ENCODE peak calls at places on chromosome 22, in ten cellular contexts. Q is lung, K is upper lobe of left lung, O is lower lobe of right lung, M is left lung, W is omental fat pad, L is RWPE2, D is GM12878, A is K562, B is body of pancreas. X is an unnamed sample.

GRCh38 chr22:18091916-18092526 is 14.2 kb downstream of the PEX26 start:
- ATAC-seq in B (peak; percentile 86), K (peak; percentile 94), L (peak; percentile 57), A (no peak), W (peak; percentile 79), Q (peak; percentile 24), D (peak; percentile 64), O (peak; percentile 74), M (peak; percentile 72), X (peak; percentile 84)

GRCh38 chr22:25098445-25099081 is 101.1 kb upstream of the CRYBB3 start:
- ATAC-seq in M (no peak), K (no peak), O (no peak), L (no peak), Q (no peak), W (no peak), D (no peak), B (no peak), A (no peak), X (no peak)

GRCh38 chr22:40592352-40593113 is 44.0 kb downstream of the MRTFA start:
- ATAC-seq in K (no peak), D (peak; percentile 73), L (no peak), A (no peak), W (no peak), Q (no peak), O (no peak), B (no peak), M (no peak), X (no peak)

GRCh38 chr22:40631925-40632324 is 4.6 kb downstream of the MRTFA start:
- ATAC-seq in B (no peak), W (no peak), Q (no peak), K (no peak), A (no peak), M (no peak), L (no peak), O (no peak), D (no peak), X (no peak)

GRCh38 chr22:32844251-32844650 is 42.7 kb downstream of the TIMP3 start:
- ATAC-seq in M (peak; percentile 44), K (no peak), D (no peak), B (no peak), A (no peak), Q (no peak), W (no peak), L (no peak), O (no peak), X (no peak)

GRCh38 chr22:26404851-26405357 is 24.2 kb upstream of the ASPHD2 start:
- ATAC-seq in O (peak; percentile 26), W (no peak), B (no peak), M (peak; percentile 36), A (peak; percentile 92), K (peak; percentile 49), Q (no peak), L (no peak), D (peak; percentile 31), X (no peak)

GRCh38 chr22:43389227-43389836 is 22.5 kb upstream of the MPPED1 start:
- ATAC-seq in W (no peak), K (no peak), D (no peak), M (no peak), L (no peak), O (no peak), A (no peak), B (no peak), Q (no peak), X (no peak)

GRCh38 chr22:49815641-49816071 is 12.0 kb downstream of the BRD1 start:
- ATAC-seq in A (no peak), L (peak; percentile 44), D (peak; percentile 68), B (peak; percentile 52), W (no peak), O (peak; percentile 31), M (peak; percentile 21), Q (no peak), K (no peak), X (no peak)

GRCh38 chr22:44505796-44506354 is 7.8 kb upstream of the RTL6 start:
- ATAC-seq in K (no peak), W (no peak), B (no peak), M (no peak), Q (no peak), A (no peak), O (no peak), D (no peak), L (no peak), X (no peak)

GRCh38 chr22:23113847-23114720 is 27.7 kb downstream of the RSPH14 start:
- ATAC-seq in K (no peak), W (no peak), M (no peak), A (no peak), D (no peak), O (no peak), Q (no peak), B (no peak), L (no peak), X (no peak)

GRCh38 chr22:39364646-39365405 is 15.0 kb downstream of the SYNGR1 start:
- ATAC-seq in K (no peak), O (no peak), B (no peak), W (no peak), L (no peak), D (no peak), M (no peak), A (no peak), Q (no peak), X (no peak)

GRCh38 chr22:25282671-25283561 is 63.5 kb downstream of the CRYBB2 start:
- ATAC-seq in L (no peak), O (no peak), M (no peak), Q (no peak), W (no peak), K (no peak), A (no peak), B (no peak), D (no peak), X (no peak)

GRCh38 chr22:27775087-27775697 is 26.4 kb downstream of the MN1 start:
- ATAC-seq in O (no peak), M (no peak), K (peak; percentile 30), D (no peak), L (no peak), A (no peak), W (peak; percentile 31), B (no peak), Q (no peak), X (peak; percentile 39)

GRCh38 chr22:27772370-27773235 is 29.0 kb downstream of the MN1 start:
- ATAC-seq in B (no peak), A (no peak), W (no peak), D (no peak), O (no peak), K (no peak), L (no peak), Q (no peak), M (no peak), X (no peak)

GRCh38 chr22:27773236-27773550 is 28.4 kb downstream of the MN1 start:
- ATAC-seq in O (no peak), Q (no peak), A (no peak), W (no peak), K (no peak), D (no peak), B (no peak), M (no peak), L (no peak), X (no peak)

GRCh38 chr22:27775698-27776409 is 25.7 kb downstream of the MN1 start:
- ATAC-seq in O (no peak), K (no peak), A (no peak), D (no peak), B (no peak), L (no peak), M (no peak), Q (no peak), W (no peak), X (no peak)

DNA sequence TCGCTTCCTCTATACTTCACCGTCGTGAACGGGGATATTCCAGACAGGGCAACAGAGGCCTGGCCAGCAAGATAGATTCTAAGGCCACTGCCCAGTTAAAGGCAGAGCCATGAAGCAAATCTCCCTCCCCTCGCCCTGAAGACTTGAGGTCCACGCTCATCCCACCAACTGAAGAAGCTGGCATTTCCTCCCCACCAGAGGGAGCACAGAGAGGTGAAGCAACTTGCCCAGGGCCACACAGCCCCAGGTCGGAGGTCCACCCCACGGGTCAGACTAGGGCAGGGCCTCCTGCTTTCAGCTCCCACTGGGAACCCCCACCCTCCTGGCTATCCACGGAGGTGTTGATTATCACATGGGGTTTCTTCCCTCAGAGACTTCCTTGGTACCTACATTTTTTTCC is 27.4 kb downstream of the MN1 start:
- ATAC-seq in K (no peak), O (no peak), Q (no peak), W (no peak), M (no peak), D (no peak), B (no peak), L (no peak), A (no peak), X (no peak)
- TF ChIP-seq CTCF in K (no peak), O (no peak), Q (no peak), W (no peak), M (no peak), D (no peak), B (no peak), L (no peak), A (no peak), X (no peak)

GRCh38 chr22:30423296-30423958 is 2.1 kb upstream of the MTFP1 start:
- ATAC-seq in A (peak; percentile 62), L (peak; percentile 19), O (peak; percentile 65), K (peak; percentile 75), D (peak; percentile 51), W (peak; percentile 30), B (peak; percentile 60), Q (peak; percentile 36), M (peak; percentile 54), X (peak; percentile 65)
- TF ChIP-seq CTCF in A (no peak), L (no peak), O (no peak), K (peak; percentile 17), D (no peak), W (no peak), B (no peak), Q (no peak), M (no peak), X (peak; percentile 21)

DNA sequence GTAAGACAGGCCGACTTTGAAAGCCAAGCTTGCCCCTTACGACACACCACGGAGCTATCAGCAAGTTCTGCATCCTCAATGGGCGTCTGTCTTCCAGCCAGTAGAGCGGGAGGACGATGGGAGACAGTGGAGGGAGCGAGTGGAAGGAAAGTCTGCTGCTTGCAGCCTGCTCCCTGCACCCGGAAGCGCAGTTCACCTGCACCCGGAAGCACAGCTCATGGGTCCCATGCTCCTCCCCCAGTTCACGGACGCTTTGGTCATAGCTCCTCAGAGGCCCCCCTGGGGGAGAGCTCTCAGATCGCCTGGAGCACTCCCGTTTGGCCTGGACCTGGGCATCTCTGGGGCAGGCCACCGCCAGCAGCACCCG is 51.3 kb downstream of the FBLN1 start:
- ATAC-seq in K (no peak), B (peak; percentile 30), A (peak; percentile 64), O (peak; percentile 5), Q (no peak), M (peak; percentile 3), W (no peak), D (no peak), L (no peak), X (no peak)
- TF ChIP-seq CTCF in K (no peak), B (no peak), A (peak; percentile 12), O (no peak), Q (no peak), M (no peak), W (no peak), D (no peak), L (peak; percentile 77), X (no peak)

DNA sequence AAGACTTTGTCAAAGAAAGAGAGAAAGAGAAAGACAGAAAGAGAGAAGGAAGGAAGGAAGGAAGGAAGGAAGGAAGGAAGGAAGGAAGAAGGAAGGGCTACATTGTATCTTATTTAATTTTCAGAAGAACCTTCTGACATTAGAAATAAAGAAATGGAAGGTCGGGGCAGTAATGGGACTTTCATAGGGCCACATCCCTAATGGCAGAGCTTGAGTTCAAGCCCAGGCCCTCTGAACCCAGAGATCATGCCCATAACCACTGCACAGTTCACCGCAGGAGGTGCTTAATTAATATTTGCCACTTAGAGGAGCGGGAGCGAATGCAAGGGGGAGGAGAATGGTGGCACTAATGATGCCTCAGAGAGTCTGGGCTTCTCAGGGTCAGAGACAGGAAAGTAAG is 233.3 kb downstream of the MN1 start:
- ATAC-seq in L (no peak), K (no peak), M (no peak), O (no peak), W (no peak), D (no peak), A (no peak), Q (no peak), B (no peak), X (no peak)
- TF ChIP-seq CTCF in L (no peak), K (no peak), M (no peak), O (no peak), W (no peak), D (no peak), A (no peak), Q (no peak), B (no peak), X (no peak)